ENCODE peak calls at places on chromosomes 3 and 15, in eight cellular contexts. J is A549; L is CD4-positive, alpha-beta T cell; B is IMR-90; H is body of pancreas; C is psoas muscle; N is brain microvascular endothelial cell; A is neural progenitor cell. Q is an unnamed sample.
A peak's percentile ranks its signal among the peaks of the same experiment; 100 is the strongest.

GRCh38 chr3:141076026-141076797 is 25.1 kb downstream of the SPSB4 start:
- DNase-seq in J (no peak), L (no peak), B (no peak), H (peak; percentile 78), C (no peak), N (no peak), A (peak; percentile 88), Q (no peak)

GRCh38 chr3:13584901-13585300 is 36.0 kb downstream of the FBLN2 start:
- DNase-seq in J (no peak), L (no peak), B (no peak), H (no peak), C (no peak), N (no peak), A (no peak), Q (no peak)

GRCh38 chr3:40096561-40097506 is 212.7 kb upstream of the EIF1B start:
- DNase-seq in J (no peak), L (no peak), B (no peak), H (peak; percentile 70), C (no peak), N (no peak), A (no peak), Q (no peak)

GRCh38 chr15:67839358-67839928 is 402 bp downstream of the RNU6-1 start:
- DNase-seq in J (peak; percentile 76), L (no peak), B (peak; percentile 27), H (no peak), C (no peak), N (no peak), A (no peak), Q (no peak)

GRCh38 chr15:84633311-84634227 is 20.5 kb downstream of the WDR73 start:
- DNase-seq in J (peak; percentile 78), L (peak; percentile 69), B (peak; percentile 67), H (peak; percentile 68), C (peak; percentile 71), N (peak; percentile 59), A (peak; percentile 79), Q (peak; percentile 81)

GRCh38 chr3:135238866-135239434 is 443.9 kb downstream of the EPHB1 start:
- DNase-seq in J (no peak), L (no peak), B (no peak), H (no peak), C (no peak), N (no peak), A (no peak), Q (no peak)

GRCh38 chr3:72165337-72165736 is 380.4 kb upstream of the PROK2 start:
- DNase-seq in J (no peak), L (no peak), B (peak; percentile 7), H (no peak), C (no peak), N (no peak), A (no peak), Q (no peak)

GRCh38 chr3:7332696-7333095 is 471.8 kb downstream of the GRM7 start:
- DNase-seq in J (no peak), L (no peak), B (no peak), H (no peak), C (no peak), N (no peak), A (no peak), Q (no peak)

GRCh38 chr3:196179380-196180308 is 31.6 kb downstream of the ZDHHC19 start:
- DNase-seq in J (no peak), L (peak; percentile 79), B (peak; percentile 77), H (no peak), C (peak; percentile 47), N (no peak), A (peak; percentile 65), Q (no peak)

GRCh38 chr3:50264389-50264963 is 4.5 kb upstream of the SEMA3B start:
- DNase-seq in J (peak; percentile 84), L (no peak), B (peak; percentile 93), H (peak; percentile 73), C (peak; percentile 74), N (peak; percentile 69), A (peak; percentile 94), Q (peak; percentile 98)

GRCh38 chr15:70576683-70577082 is 186.7 kb downstream of the UACA start:
- DNase-seq in J (no peak), L (no peak), B (no peak), H (no peak), C (no peak), N (no peak), A (no peak), Q (no peak)

GRCh38 chr15:65952425-65953053 is 83.2 kb downstream of the RAB11A start:
- DNase-seq in J (peak; percentile 58), L (no peak), B (peak; percentile 65), H (no peak), C (no peak), N (peak; percentile 59), A (peak; percentile 86), Q (peak; percentile 74)

GRCh38 chr15:73688455-73688854 is 4.3 kb downstream of the CD276 start:
- DNase-seq in J (no peak), L (no peak), B (peak; percentile 52), H (no peak), C (no peak), N (peak; percentile 49), A (no peak), Q (peak; percentile 38)

GRCh38 chr3:190855151-190855550 is 7.3 kb downstream of the GMNC start:
- DNase-seq in J (no peak), L (no peak), B (no peak), H (no peak), C (no peak), N (no peak), A (peak; percentile 56), Q (no peak)

GRCh38 chr15:101159936-101160770 is 91.7 kb downstream of the CHSY1 start:
- DNase-seq in J (no peak), L (no peak), B (no peak), H (no peak), C (no peak), N (no peak), A (no peak), Q (no peak)

GRCh38 chr15:101068961-101069734 is 150.0 kb downstream of the LRRK1 start:
- DNase-seq in J (peak; percentile 17), L (no peak), B (peak; percentile 61), H (no peak), C (no peak), N (no peak), A (peak; percentile 93), Q (peak; percentile 28)

GRCh38 chr3:193844472-193844871 is 251.5 kb downstream of the OPA1 start:
- DNase-seq in J (no peak), L (no peak), B (no peak), H (no peak), C (no peak), N (no peak), A (no peak), Q (no peak)

GRCh38 chr3:78506038-78506437 is 1261.8 kb downstream of the ROBO1 start:
- DNase-seq in J (no peak), L (no peak), B (no peak), H (no peak), C (no peak), N (no peak), A (no peak), Q (no peak)

GRCh38 chr3:5205165-5205941 is 17.8 kb downstream of the EDEM1 start:
- DNase-seq in J (no peak), L (no peak), B (peak; percentile 85), H (no peak), C (no peak), N (no peak), A (no peak), Q (no peak)

GRCh38 chr3:171122212-171122611 is 95.7 kb upstream of the SLC2A2 start:
- DNase-seq in J (no peak), L (no peak), B (no peak), H (no peak), C (no peak), N (no peak), A (peak; percentile 11), Q (no peak)

GRCh38 chr3:141231923-141232861 is 567 bp downstream of the PXYLP1 start:
- DNase-seq in J (no peak), L (peak; percentile 22), B (no peak), H (peak; percentile 59), C (peak; percentile 37), N (no peak), A (peak; percentile 64), Q (peak; percentile 68)

GRCh38 chr3:143306419-143306818 is 186.8 kb downstream of the CHST2 start:
- DNase-seq in J (peak; percentile 6), L (no peak), B (no peak), H (no peak), C (no peak), N (no peak), A (no peak), Q (peak; percentile 46)
- TF ChIP-seq CTCF in J (no peak), L (no peak), B (no peak), H (no peak), C (no peak), N (no peak), A (no peak), Q (no peak)

DNA sequence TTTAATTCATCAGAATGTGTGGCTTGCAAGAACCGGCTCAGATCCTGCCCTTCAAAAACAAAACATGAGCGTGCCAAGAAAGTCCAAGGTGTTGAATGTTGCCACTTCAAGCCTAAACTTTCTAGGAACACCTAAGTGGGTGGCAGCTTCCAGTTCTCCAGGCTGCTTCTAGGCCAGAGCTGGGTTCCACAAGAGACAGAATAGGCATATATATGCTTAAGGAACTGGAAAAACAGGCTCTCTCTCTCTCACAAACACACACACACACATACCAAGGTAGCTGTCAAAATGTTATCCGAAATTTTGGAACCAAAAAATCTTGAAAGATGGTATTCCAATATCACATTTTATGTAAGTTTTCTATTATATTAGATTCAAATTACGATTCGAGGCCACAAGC is 873 bp upstream of the ADIPOQ start:
- DNase-seq in J (no peak), L (no peak), B (no peak), H (no peak), C (no peak), N (no peak), A (no peak), Q (no peak)
- H3K27ac ChIP-seq in J (no peak overlapping the region), L (no peak overlapping the region), B (no peak overlapping the region), H (no peak overlapping the region), C (no peak overlapping the region), N (no peak overlapping the region), A (no peak overlapping the region), Q (no peak overlapping the region)

GRCh38 chr3:16357191-16357590 is 92.2 kb downstream of the OXNAD1 start:
- DNase-seq in J (no peak), L (no peak), B (peak; percentile 18), H (no peak), C (no peak), N (no peak), A (no peak), Q (no peak)
- TF ChIP-seq CTCF in J (no peak), L (no peak), B (peak; percentile 7), H (no peak), C (no peak), N (peak; percentile 14), A (no peak), Q (no peak)

DNA sequence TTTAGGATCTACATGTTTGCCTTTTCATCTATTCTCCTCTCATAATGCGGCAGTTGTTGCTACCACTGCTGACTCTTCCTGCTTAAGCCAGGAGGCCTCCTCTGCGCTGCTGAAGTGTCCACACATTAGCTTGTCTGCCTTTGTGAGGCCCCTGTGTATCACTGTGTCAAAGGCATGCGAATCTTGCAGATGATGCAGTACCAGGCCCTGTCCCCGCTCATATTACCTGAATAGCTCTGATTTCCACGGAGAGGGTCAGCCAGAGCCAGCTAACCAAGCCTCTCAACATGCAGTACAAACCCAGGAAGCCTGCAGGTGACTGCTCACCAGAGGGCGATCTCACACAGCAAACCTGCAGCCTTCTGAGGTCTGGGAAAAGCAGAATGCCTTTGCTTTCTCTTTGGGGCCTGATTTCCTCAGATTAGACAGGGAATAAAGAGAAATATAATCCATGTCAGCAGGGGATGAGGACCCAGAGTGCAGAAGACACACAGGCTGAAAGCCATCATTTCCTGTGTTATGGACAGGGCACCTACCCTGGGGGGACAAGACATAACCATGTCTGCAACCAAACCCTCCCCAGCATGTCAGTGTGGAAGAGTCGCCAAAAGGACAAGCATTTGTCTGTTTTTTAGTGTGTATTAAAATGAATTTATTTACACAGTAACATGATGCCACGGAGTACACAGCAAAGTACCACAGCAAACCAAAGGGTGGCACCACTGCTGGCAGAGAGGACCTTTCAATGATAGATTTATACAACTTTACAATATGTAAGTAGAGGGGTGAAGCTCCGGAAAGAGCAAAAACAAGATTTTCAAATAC is 36.8 kb upstream of the TSPAN3 start:
- DNase-seq in J (peak; percentile 53), L (peak; percentile 13), B (peak; percentile 60), H (peak; percentile 62), C (peak; percentile 47), N (peak; percentile 67), A (peak; percentile 83), Q (peak; percentile 75)
- H3K27ac ChIP-seq in J (no peak overlapping the region), L (no peak overlapping the region), B (no peak overlapping the region), H (no peak overlapping the region), C (peak overlapping the region; percentile 56), N (no peak overlapping the region), A (no peak overlapping the region), Q (no peak overlapping the region)

Q was measured in hepatocyte.